ENCODE peak calls at places on chromosomes 7 and 10, in eight cellular contexts. D is ovary, U is esophagus squamous epithelium, G is SK-N-SH, B is astrocyte, C is lower lobe of right lung, I is left ventricle myocardium inferior, R is Panc1. J is an unnamed sample.
A peak's percentile ranks its signal among the peaks of the same experiment; 100 is the strongest.

GRCh38 chr7:55526770-55527169 is 45.5 kb downstream of the VOPP1 start:
- DNase-seq in D (no peak), U (no peak), G (no peak), B (no peak), C (no peak), I (no peak), R (no peak), J (no peak)

GRCh38 chr10:47421057-47421952 is 37.2 kb upstream of the ZNF488 start:
- DNase-seq in D (no peak), U (no peak), G (no peak), B (peak; percentile 87), C (no peak), I (no peak), R (no peak), J (peak; percentile 96)

GRCh38 chr7:104176332-104176731 is 31.5 kb downstream of the ORC5 start:
- DNase-seq in D (no peak), U (no peak), G (no peak), B (no peak), C (no peak), I (no peak), R (no peak), J (no peak)

GRCh38 chr10:115093776-115094361 is 704 bp downstream of the ATRNL1 start:
- DNase-seq in D (peak; percentile 52), U (no peak), G (peak; percentile 85), B (no peak), C (no peak), I (no peak), R (no peak), J (no peak)

GRCh38 chr10:129193148-129193547 is 273.9 kb upstream of the MGMT start:
- DNase-seq in D (no peak), U (no peak), G (no peak), B (no peak), C (no peak), I (no peak), R (no peak), J (peak; percentile 0)

GRCh38 chr10:46306550-46307184 is 19.9 kb downstream of the ANTXRL start:
- DNase-seq in D (no peak), U (no peak), G (no peak), B (no peak), C (no peak), I (no peak), R (no peak), J (no peak)

GRCh38 chr7:39386718-39387117 is 179.5 kb upstream of the YAE1 start:
- DNase-seq in D (no peak), U (no peak), G (no peak), B (no peak), C (no peak), I (no peak), R (no peak), J (no peak)

GRCh38 chr10:112653215-112653614 is 206.2 kb downstream of the VTI1A start:
- DNase-seq in D (no peak), U (no peak), G (no peak), B (no peak), C (no peak), I (no peak), R (no peak), J (no peak)

GRCh38 chr7:26081627-26082026 is 70.4 kb upstream of the NFE2L3 start:
- DNase-seq in D (no peak), U (no peak), G (no peak), B (no peak), C (no peak), I (no peak), R (no peak), J (no peak)

GRCh38 chr10:124336186-124336585 is 82.5 kb downstream of the OAT start:
- DNase-seq in D (no peak), U (no peak), G (no peak), B (no peak), C (no peak), I (no peak), R (no peak), J (peak; percentile 35)

GRCh38 chr10:93963434-93963833 is 30.3 kb upstream of the PLCE1 start:
- DNase-seq in D (no peak), U (no peak), G (peak; percentile 12), B (no peak), C (no peak), I (no peak), R (no peak), J (no peak)

GRCh38 chr7:18505870-18506460 is 10.4 kb downstream of the HDAC9 start:
- DNase-seq in D (no peak), U (no peak), G (no peak), B (peak; percentile 69), C (no peak), I (no peak), R (no peak), J (peak; percentile 70)

GRCh38 chr7:15099074-15099473 is 196.5 kb upstream of the DGKB start:
- DNase-seq in D (no peak), U (no peak), G (peak; percentile 76), B (no peak), C (no peak), I (no peak), R (no peak), J (no peak)

DNA sequence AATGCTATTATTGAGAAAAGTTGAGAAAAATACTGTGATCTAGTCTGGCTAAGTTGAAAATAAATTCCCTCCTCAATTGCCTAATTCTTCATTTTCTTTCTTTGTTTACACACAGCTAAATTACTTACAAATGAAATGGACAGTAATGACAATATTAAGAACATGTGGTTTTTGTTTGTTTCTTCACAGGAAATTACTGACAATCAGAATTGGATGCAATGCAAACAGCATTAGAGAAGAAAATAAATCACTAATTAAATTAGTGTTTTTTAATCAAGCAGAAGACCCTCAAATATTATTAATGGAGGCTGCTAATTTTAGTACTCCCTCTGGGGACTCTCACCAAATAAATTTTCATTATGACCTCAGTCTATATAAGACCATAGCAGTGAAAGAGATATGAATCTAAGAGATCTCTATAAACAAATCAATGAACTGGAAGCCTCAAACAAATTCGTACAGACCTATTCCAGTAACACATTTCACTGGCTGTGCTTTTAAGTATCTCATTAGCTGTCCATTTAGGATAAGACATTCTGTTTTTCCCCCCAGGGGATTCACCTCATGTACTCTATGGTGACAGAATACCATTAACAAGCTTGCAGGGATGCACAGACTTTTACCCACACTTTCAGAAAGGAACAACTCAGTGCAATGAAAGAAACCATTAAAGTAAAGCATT is 202.0 kb upstream of the DGKB start:
- DNase-seq in D (no peak), U (no peak), G (peak; percentile 78), B (no peak), C (no peak), I (no peak), R (no peak), J (no peak)
- H3K27ac ChIP-seq in D (no peak overlapping the region), U (no peak overlapping the region), G (no peak overlapping the region), B (no peak overlapping the region), C (no peak overlapping the region), I (no peak overlapping the region), R (no peak overlapping the region), J (no peak overlapping the region)

DNA sequence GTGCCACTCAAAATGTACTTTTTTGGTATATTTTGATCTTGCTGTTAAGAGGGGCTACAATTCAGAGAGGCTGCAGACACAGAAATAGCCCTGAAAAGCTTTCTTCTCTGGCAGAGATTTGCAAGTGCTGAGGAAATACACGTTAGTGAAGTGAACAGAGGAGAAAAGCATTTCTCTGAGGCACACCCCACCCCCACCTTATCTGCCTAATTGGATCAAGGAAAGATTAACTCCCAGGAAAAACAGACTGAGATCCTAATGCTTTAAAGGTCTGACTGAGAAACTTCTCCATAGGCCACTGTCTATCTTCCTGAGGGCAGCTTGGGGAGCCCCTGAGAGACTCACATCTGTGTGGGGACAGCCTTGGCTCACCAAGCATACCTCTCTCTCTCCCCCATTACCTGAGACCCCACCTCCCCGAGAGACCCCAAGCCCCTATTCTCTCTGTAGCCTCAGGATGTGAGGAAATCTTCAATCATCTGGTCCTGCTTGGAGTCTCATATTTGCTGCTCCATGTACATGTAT is 14.8 kb upstream of the AKR1C3 start:
- DNase-seq in D (no peak), U (no peak), G (no peak), B (no peak), C (no peak), I (no peak), R (no peak), J (no peak)
- H3K4me3 ChIP-seq in D (no peak overlapping the region), U (no peak overlapping the region), G (no peak overlapping the region), B (no peak overlapping the region), C (no peak overlapping the region), I (no peak overlapping the region), R (no peak overlapping the region), J (no peak overlapping the region)

GRCh38 chr10:35613597-35614226 is 8.6 kb downstream of the GJD4 start:
- DNase-seq in D (no peak), U (no peak), G (no peak), B (no peak), C (no peak), I (no peak), R (no peak), J (peak; percentile 28)

GRCh38 chr10:35612385-35613106 is 7.4 kb downstream of the GJD4 start:
- DNase-seq in D (no peak), U (no peak), G (no peak), B (no peak), C (no peak), I (no peak), R (no peak), J (no peak)

GRCh38 chr10:35613107-35613440 is 7.9 kb downstream of the GJD4 start:
- DNase-seq in D (no peak), U (no peak), G (no peak), B (no peak), C (no peak), I (no peak), R (no peak), J (no peak)

GRCh38 chr10:35614312-35614711 is 9.2 kb downstream of the GJD4 start:
- DNase-seq in D (no peak), U (no peak), G (no peak), B (no peak), C (no peak), I (no peak), R (no peak), J (no peak)

GRCh38 chr10:35611750-35612149 is 6.6 kb downstream of the GJD4 start:
- DNase-seq in D (no peak), U (no peak), G (no peak), B (no peak), C (no peak), I (no peak), R (no peak), J (no peak)
- TF ChIP-seq CTCF in D (no peak), U (no peak), G (peak; percentile 14), B (no peak), C (no peak), I (no peak), R (no peak), J (peak; percentile 36)

GRCh38 chr7:127890726-127891125 is 140.5 kb downstream of the LRRC4 start:
- DNase-seq in D (no peak), U (no peak), G (no peak), B (no peak), C (no peak), I (no peak), R (no peak), J (no peak)

GRCh38 chr7:127892488-127893314 is 138.5 kb downstream of the LRRC4 start:
- DNase-seq in D (no peak), U (no peak), G (no peak), B (no peak), C (no peak), I (no peak), R (no peak), J (no peak)

GRCh38 chr7:127891854-127892438 is 139.3 kb downstream of the LRRC4 start:
- DNase-seq in D (no peak), U (no peak), G (no peak), B (no peak), C (no peak), I (no peak), R (no peak), J (no peak)

GRCh38 chr7:127889677-127890076 is 141.6 kb downstream of the LRRC4 start:
- DNase-seq in D (no peak), U (no peak), G (no peak), B (no peak), C (no peak), I (no peak), R (no peak), J (no peak)

GRCh38 chr7:127891144-127891543 is 140.1 kb downstream of the LRRC4 start:
- DNase-seq in D (no peak), U (no peak), G (no peak), B (no peak), C (no peak), I (no peak), R (no peak), J (no peak)
- H3K27ac ChIP-seq in D (no peak overlapping the region), U (no peak overlapping the region), G (no peak overlapping the region), B (no peak overlapping the region), C (no peak overlapping the region), I (no peak overlapping the region), R (no peak overlapping the region), J (no peak overlapping the region)